ENCODE peak calls at places on chromosomes 6 and 20, in seven cellular contexts. D, C, N, Z, B, T and A are unnamed samples.

GRCh38 chr6:56689114-56689513 is 46.4 kb upstream of the DST start:
- DNase-seq in D (no peak), C (no peak), N (no peak), Z (no peak), B (no peak), T (no peak), A (no peak)

GRCh38 chr6:20402181-20403079 is 751 bp downstream of the E2F3 start:
- DNase-seq in D (peak), C (peak), N (peak), Z (peak), B (peak), T (peak), A (no peak)

GRCh38 chr6:118350881-118351430 is 197.1 kb upstream of the PLN start:
- DNase-seq in D (no peak), C (no peak), N (no peak), Z (no peak), B (no peak), T (no peak), A (no peak)

GRCh38 chr20:34058831-34059230 is 53.2 kb downstream of the EIF2S2 start:
- DNase-seq in D (no peak), C (no peak), N (no peak), Z (no peak), B (no peak), T (peak), A (no peak)

GRCh38 chr6:139291813-139292619 is at the start of gene TXLNB:
- DNase-seq in D (peak), C (peak), N (peak), Z (peak), B (peak), T (peak), A (peak)

GRCh38 chr6:88872962-88873361 is 90.5 kb downstream of the RNGTT start:
- DNase-seq in D (no peak), C (no peak), N (no peak), Z (no peak), B (no peak), T (no peak), A (no peak)

GRCh38 chr6:11143394-11144371 is 32.2 kb upstream of the ERVFRD-1 start:
- DNase-seq in D (peak), C (peak), N (peak), Z (no peak), B (peak), T (peak), A (peak)

GRCh38 chr20:53940883-53941546 is 129.4 kb downstream of the BCAS1 start:
- DNase-seq in D (no peak), C (no peak), N (peak), Z (no peak), B (no peak), T (peak), A (peak)

GRCh38 chr20:63444548-63444947 is 27.9 kb downstream of the KCNQ2 start:
- DNase-seq in D (no peak), C (no peak), N (no peak), Z (no peak), B (no peak), T (no peak), A (no peak)

GRCh38 chr6:166151798-166152197 is 15.9 kb downstream of the TBXT start:
- DNase-seq in D (no peak), C (no peak), N (no peak), Z (no peak), B (no peak), T (no peak), A (no peak)

GRCh38 chr6:17015551-17016381 is 86.1 kb upstream of the STMND1 start:
- DNase-seq in D (no peak), C (no peak), N (peak), Z (no peak), B (peak), T (no peak), A (no peak)
- TF ChIP-seq CTCF in D (no peak), C (no peak), N (no peak), Z (peak), B (no peak), T (no peak), A (no peak)

GRCh38 chr6:70162972-70163371 is 139.9 kb downstream of the COL9A1 start:
- DNase-seq in D (no peak), C (no peak), N (no peak), Z (no peak), B (no peak), T (no peak), A (no peak)

GRCh38 chr6:70172252-70172651 is 130.6 kb downstream of the COL9A1 start:
- DNase-seq in D (no peak), C (no peak), N (no peak), Z (no peak), B (no peak), T (no peak), A (no peak)

GRCh38 chr6:70163795-70164194 is 139.1 kb downstream of the COL9A1 start:
- DNase-seq in D (no peak), C (no peak), N (no peak), Z (no peak), B (no peak), T (no peak), A (no peak)

GRCh38 chr6:70164556-70164955 is 138.3 kb downstream of the COL9A1 start:
- DNase-seq in D (no peak), C (no peak), N (no peak), Z (no peak), B (no peak), T (no peak), A (no peak)

DNA sequence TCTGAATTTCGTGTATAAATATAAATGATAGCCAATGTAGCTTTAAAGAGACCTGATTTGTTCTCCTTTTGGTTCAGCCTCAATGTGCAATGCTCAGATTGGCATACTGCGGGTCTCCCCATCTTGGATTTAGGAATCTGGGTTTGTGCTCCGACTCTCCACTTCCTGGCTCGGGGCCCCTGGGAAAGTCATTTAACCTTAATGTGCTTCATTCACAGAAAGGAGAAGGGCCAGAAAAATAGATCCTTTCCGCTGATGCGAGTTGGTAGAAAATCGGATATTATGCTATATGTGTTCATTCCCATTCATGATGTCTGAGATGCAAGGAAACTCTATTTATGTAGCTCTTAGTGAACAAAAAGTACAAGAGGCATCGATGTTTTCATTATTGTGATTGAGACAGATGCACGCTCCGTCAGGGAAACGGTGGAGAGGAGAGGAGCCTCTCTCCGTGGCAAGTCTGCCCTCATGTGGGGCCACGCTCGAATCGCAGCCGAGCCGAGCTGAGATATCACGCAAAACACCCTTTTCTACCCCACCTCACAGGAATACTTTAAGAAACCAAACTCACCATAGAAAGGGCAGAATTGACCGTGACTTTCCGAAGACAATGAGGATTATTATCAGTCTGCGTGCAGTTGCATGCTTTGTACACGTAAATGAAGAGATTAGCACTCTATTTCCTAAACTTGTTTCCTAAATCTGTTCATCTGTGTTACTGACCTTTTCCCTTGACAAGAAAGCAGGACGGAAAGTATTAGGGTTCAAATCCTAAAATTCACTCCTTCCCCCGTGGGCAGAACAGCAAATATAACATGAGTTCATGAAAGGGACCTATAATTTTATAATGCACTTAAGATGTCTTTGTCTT is 136.6 kb downstream of the COL9A1 start:
- DNase-seq in D (peak), C (no peak), N (peak), Z (peak), B (no peak), T (peak), A (peak)
- H3K4me3 ChIP-seq in D (no peak), C (no peak), N (no peak), Z (no peak), B (no peak), T (no peak), A (no peak)

GRCh38 chr6:141610741-141611140 is 522.0 kb upstream of the GJE1 start:
- DNase-seq in D (peak), C (no peak), N (no peak), Z (peak), B (no peak), T (peak), A (peak)
- TF ChIP-seq CTCF in D (no peak), C (no peak), N (no peak), Z (peak), B (no peak), T (peak), A (peak)

DNA sequence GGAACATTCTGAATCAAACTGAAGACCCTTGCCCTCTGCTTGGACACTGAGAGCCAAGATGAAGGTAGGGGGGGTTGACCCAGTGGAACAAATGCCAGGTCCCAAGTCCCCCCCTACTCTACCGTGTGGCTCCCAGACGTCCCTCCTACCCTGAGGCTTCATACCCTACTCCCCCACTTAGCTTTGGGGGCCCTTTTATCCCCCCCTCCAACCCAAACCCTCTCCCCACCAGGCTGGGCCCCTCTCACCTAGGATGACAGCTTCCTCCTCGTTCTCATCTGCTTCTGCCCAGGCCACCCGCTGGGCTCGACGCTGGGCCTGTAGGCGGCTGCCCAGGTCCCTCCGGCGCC is 1.5 kb downstream of the DDRGK1 start:
- DNase-seq in D (no peak), C (no peak), N (no peak), Z (no peak), B (no peak), T (no peak), A (no peak)
- H3K4me3 ChIP-seq in D (peak), C (peak), N (peak), Z (peak), B (peak), T (peak), A (peak)

GRCh38 chr6:12392490-12392889 is 102.3 kb downstream of the EDN1 start:
- DNase-seq in D (no peak), C (no peak), N (no peak), Z (no peak), B (no peak), T (no peak), A (no peak)

GRCh38 chr6:12394170-12394569 is 104.0 kb downstream of the EDN1 start:
- DNase-seq in D (no peak), C (no peak), N (no peak), Z (no peak), B (no peak), T (no peak), A (no peak)

GRCh38 chr6:12393100-12393499 is 102.9 kb downstream of the EDN1 start:
- DNase-seq in D (no peak), C (no peak), N (no peak), Z (no peak), B (no peak), T (no peak), A (no peak)

GRCh38 chr6:12391472-12391871 is 101.3 kb downstream of the EDN1 start:
- DNase-seq in D (no peak), C (no peak), N (no peak), Z (no peak), B (no peak), T (no peak), A (no peak)

GRCh38 chr6:12395898-12396297 is 105.7 kb downstream of the EDN1 start:
- DNase-seq in D (no peak), C (no peak), N (no peak), Z (no peak), B (no peak), T (no peak), A (peak)
- TF ChIP-seq CTCF in D (peak), C (no peak), N (peak), Z (peak), B (no peak), T (peak), A (peak)

GRCh38 chr20:1477896-1478490 is 11.3 kb upstream of the NSFL1C start:
- DNase-seq in D (no peak), C (no peak), N (no peak), Z (no peak), B (no peak), T (no peak), A (no peak)
- H3K4me3 ChIP-seq in D (no peak), C (no peak), N (no peak), Z (no peak), B (no peak), T (no peak), A (no peak)

DNA sequence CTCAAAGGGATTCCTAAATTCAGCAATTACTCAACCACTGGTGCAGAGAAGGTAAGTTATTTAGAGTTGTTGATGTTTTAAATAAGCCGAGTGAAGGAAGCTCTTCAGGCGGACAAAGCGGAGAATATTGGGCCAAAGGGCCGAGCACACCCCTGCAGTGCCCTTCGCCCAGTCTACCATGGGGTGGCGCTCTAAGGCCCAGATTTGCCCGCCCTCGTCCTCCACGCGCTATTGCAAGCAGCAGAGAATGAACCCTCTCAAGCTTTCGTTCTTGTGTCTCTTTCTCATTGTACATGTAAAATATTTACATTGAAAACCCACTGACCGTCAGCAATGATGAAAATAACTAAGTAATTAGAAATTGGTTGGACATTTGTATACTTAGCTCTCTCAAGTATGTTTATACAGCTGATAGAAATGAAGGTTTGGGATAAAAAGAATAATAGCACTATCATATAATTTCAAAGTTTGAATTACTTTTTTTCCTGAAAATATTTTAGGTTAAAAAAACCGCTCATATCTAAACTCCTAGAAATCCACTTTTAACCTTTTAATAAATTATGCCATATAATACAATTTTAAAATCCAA is 195.0 kb upstream of the CEP162 start:
- DNase-seq in D (peak), C (no peak), N (peak), Z (peak), B (peak), T (peak), A (peak)
- TF ChIP-seq CTCF in D (peak), C (no peak), N (peak), Z (peak), B (peak), T (peak), A (peak)